ENCODE peak calls at places on chromosomes 5 and 9, in seven cellular contexts. Z is H54, T is A549, C is transverse colon, J is Peyer's patch, I is tibial nerve, B is HepG2. S is an unnamed sample.

GRCh38 chr9:95175523-95175922 is 142.0 kb downstream of the FANCC start:
- DNase-seq in Z (no peak), T (no peak), C (no peak), J (no peak), I (no peak), B (no peak), S (no peak)

GRCh38 chr5:139146809-139147742 is 51.1 kb downstream of the SIL1 start:
- DNase-seq in Z (no peak), T (no peak), C (no peak), J (no peak), I (no peak), B (no peak), S (no peak)

GRCh38 chr5:159262472-159262858 is 625 bp upstream of the UBLCP1 start:
- DNase-seq in Z (no peak), T (peak), C (no peak), J (no peak), I (no peak), B (no peak), S (no peak)

GRCh38 chr5:126335871-126336270 is 87.3 kb upstream of the GRAMD2B start:
- DNase-seq in Z (no peak), T (no peak), C (no peak), J (no peak), I (no peak), B (no peak), S (no peak)

GRCh38 chr9:25261445-25261844 is 416.8 kb downstream of the TUSC1 start:
- DNase-seq in Z (no peak), T (no peak), C (no peak), J (no peak), I (no peak), B (no peak), S (no peak)

GRCh38 chr5:179287631-179288030 is 57.6 kb downstream of the ADAMTS2 start:
- DNase-seq in Z (no peak), T (no peak), C (no peak), J (no peak), I (no peak), B (no peak), S (no peak)

GRCh38 chr9:69452110-69452780 is 127.2 kb downstream of the ENTREP1 start:
- DNase-seq in Z (peak), T (no peak), C (no peak), J (no peak), I (no peak), B (no peak), S (no peak)

GRCh38 chr9:124562328-124562727 is 55.1 kb upstream of the NR5A1 start:
- DNase-seq in Z (no peak), T (no peak), C (no peak), J (no peak), I (no peak), B (peak), S (no peak)

GRCh38 chr9:68530618-68531017 is 10.1 kb downstream of the TMEM252 start:
- DNase-seq in Z (no peak), T (no peak), C (peak), J (no peak), I (no peak), B (peak), S (no peak)

GRCh38 chr9:110626109-110626829 is 42.3 kb upstream of the MUSK start:
- DNase-seq in Z (no peak), T (no peak), C (no peak), J (no peak), I (no peak), B (no peak), S (no peak)

GRCh38 chr5:79774171-79774854 is 84.7 kb downstream of the CMYA5 start:
- DNase-seq in Z (peak), T (peak), C (no peak), J (no peak), I (no peak), B (peak), S (no peak)

GRCh38 chr9:137319976-137320551 is 18.0 kb upstream of the NRARP start:
- DNase-seq in Z (no peak), T (no peak), C (no peak), J (no peak), I (no peak), B (no peak), S (no peak)

GRCh38 chr5:16600949-16601348 is 15.8 kb downstream of the RETREG1 start:
- DNase-seq in Z (no peak), T (no peak), C (no peak), J (no peak), I (no peak), B (no peak), S (no peak)

GRCh38 chr5:112532654-112533314 is 113.7 kb upstream of the EPB41L4A start:
- DNase-seq in Z (no peak), T (no peak), C (no peak), J (no peak), I (no peak), B (no peak), S (no peak)

GRCh38 chr5:173490681-173491080 is 125.8 kb downstream of the BOD1 start:
- DNase-seq in Z (no peak), T (no peak), C (no peak), J (no peak), I (no peak), B (no peak), S (no peak)

GRCh38 chr5:113663879-113664278 is 150.4 kb downstream of the YTHDC2 start:
- DNase-seq in Z (peak), T (peak), C (peak), J (no peak), I (no peak), B (peak), S (no peak)

GRCh38 chr9:38022203-38022602 is 46.8 kb downstream of the SHB start:
- DNase-seq in Z (no peak), T (no peak), C (no peak), J (no peak), I (no peak), B (no peak), S (no peak)

GRCh38 chr5:16140417-16140816 is 39.2 kb downstream of the MARCHF11 start:
- DNase-seq in Z (no peak), T (no peak), C (no peak), J (no peak), I (no peak), B (no peak), S (no peak)

GRCh38 chr9:136910197-136910900 is 24.0 kb downstream of the TRAF2 start:
- DNase-seq in Z (no peak), T (no peak), C (no peak), J (no peak), I (no peak), B (no peak), S (no peak)

GRCh38 chr9:14372437-14373318 is 58.7 kb upstream of the NFIB start:
- DNase-seq in Z (no peak), T (peak), C (no peak), J (no peak), I (no peak), B (peak), S (no peak)

GRCh38 chr5:38540348-38540747 is 16.1 kb downstream of the LIFR start:
- DNase-seq in Z (no peak), T (no peak), C (no peak), J (no peak), I (no peak), B (no peak), S (no peak)

GRCh38 chr5:137315534-137316345 is 183.4 kb downstream of the SPOCK1 start:
- DNase-seq in Z (no peak), T (no peak), C (no peak), J (no peak), I (no peak), B (no peak), S (no peak)
- TF ChIP-seq POLR2A in Z (no peak), T (no peak), C (no peak), J (no peak), I (no peak), B (no peak), S (no peak)

GRCh38 chr5:14250094-14250777 is 107.1 kb downstream of the TRIO start:
- DNase-seq in Z (no peak), T (no peak), C (peak), J (peak), I (peak), B (peak), S (no peak)
- TF ChIP-seq POLR2A in Z (no peak), T (no peak), C (no peak), J (no peak), I (no peak), B (no peak), S (no peak)

GRCh38 chr9:97411789-97412627 is at the start of gene TDRD7:
- DNase-seq in Z (peak), T (peak), C (peak), J (peak), I (peak), B (peak), S (no peak)
- TF ChIP-seq POLR2A in Z (peak), T (no peak), C (peak), J (peak), I (no peak), B (no peak), S (no peak)

GRCh38 chr5:72814864-72815263 is 1.6 kb upstream of the TNPO1 start:
- DNase-seq in Z (no peak), T (no peak), C (no peak), J (no peak), I (no peak), B (no peak), S (no peak)

GRCh38 chr5:72815580-72816296 is 723 bp upstream of the TNPO1 start:
- DNase-seq in Z (no peak), T (peak), C (no peak), J (no peak), I (no peak), B (no peak), S (no peak)

GRCh38 chr5:72817639-72818266 is 1.3 kb downstream of the TNPO1 start:
- DNase-seq in Z (no peak), T (no peak), C (no peak), J (no peak), I (no peak), B (no peak), S (no peak)

GRCh38 chr5:72817076-72817476 is 615 bp downstream of the TNPO1 start:
- DNase-seq in Z (no peak), T (peak), C (peak), J (peak), I (peak), B (peak), S (no peak)

DNA sequence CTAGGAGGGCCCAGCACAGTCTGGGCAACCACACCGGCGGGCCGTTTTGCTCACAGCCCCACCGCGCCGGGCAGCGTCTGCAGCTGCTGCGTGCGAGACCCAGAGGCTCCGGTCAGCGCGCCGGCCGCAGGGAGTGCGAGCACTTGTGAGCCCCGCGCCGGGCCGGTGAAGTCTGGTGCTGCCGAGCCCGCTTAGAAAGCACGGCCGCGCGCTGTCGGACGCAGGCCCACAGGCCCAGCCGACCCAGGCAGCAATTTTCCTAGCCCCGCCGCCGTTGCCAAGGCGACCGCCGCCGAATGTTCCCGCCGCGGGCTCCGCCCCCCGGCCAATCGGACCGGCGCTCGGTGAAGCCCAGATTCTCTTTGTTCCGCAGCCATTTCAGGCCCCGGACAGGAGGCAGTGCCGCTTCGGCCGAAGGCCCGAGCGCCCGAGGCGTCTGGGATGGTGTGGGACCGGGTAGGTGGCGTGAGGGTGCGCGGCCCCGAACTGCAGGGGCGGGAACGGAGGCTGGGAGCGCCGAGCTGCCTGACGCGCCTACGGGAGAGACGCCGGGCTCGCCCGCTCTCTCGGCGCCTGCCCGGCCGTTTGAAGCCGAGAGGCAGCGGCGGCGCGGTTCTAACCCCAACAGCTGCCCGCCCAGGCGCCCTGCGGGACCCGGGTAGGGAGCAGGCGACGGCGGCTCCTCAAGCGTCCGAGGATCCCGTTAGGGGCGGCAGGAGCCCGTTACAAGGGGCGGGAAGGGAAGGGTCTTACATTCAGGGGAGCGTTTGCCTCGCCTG is at the start of gene TNPO1:
- DNase-seq in Z (peak), T (peak), C (peak), J (peak), I (peak), B (peak), S (peak)
- TF ChIP-seq POLR2A in Z (peak), T (peak), C (peak), J (peak), I (peak), B (peak), S (no peak)

GRCh38 chr5:43042176-43042625 is 2.1 kb upstream of the ANXA2R start:
- DNase-seq in Z (no peak), T (peak), C (peak), J (peak), I (peak), B (peak), S (no peak)
- TF ChIP-seq POLR2A in Z (no peak), T (no peak), C (peak), J (no peak), I (no peak), B (peak), S (no peak)

GRCh38 chr9:2159521-2160417 is 144.6 kb downstream of the SMARCA2 start:
- DNase-seq in Z (no peak), T (no peak), C (no peak), J (no peak), I (no peak), B (no peak), S (no peak)
- TF ChIP-seq POLR2A in Z (no peak), T (no peak), C (no peak), J (no peak), I (no peak), B (no peak), S (no peak)

DNA sequence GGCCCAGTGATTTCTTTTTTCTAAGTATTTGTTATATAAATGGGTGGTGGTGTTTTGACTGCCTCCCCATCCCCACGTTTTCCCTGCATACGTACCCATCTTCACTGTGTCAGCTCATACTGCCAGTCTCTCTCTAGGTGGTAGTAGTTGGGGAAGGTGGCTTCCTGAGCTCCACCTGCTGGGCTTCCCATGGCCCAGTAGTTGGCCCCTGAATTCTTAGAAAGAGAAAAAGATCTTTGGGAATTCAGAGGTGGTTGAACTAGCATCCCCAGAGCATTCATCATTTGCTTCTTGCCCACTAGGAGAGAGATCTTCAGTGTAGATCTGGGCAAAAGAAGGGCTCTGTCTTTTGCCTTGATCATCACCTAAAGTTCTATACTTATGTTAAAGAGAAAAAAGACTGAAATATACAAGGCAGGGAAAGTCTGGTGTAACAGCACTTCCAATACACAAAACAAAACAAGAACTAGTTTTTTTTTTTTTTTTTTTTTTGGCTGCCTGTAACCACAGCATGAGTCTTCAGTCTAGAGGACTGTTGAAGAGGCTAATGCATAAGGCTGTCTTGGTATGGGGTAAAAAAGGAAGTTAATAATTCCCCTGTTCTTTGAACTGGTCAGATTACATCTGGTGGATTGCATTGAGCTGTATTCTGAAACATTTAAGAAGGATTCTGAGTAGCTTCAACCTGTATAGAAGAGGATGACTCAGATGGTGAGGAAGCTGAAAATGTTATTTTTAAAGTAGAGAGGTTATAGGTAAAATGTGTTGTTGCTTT is 128.7 kb downstream of the ATG10 start:
- DNase-seq in Z (no peak), T (peak), C (no peak), J (no peak), I (no peak), B (no peak), S (no peak)
- TF ChIP-seq POLR2A in Z (no peak), T (no peak), C (no peak), J (no peak), I (no peak), B (no peak), S (no peak)

DNA sequence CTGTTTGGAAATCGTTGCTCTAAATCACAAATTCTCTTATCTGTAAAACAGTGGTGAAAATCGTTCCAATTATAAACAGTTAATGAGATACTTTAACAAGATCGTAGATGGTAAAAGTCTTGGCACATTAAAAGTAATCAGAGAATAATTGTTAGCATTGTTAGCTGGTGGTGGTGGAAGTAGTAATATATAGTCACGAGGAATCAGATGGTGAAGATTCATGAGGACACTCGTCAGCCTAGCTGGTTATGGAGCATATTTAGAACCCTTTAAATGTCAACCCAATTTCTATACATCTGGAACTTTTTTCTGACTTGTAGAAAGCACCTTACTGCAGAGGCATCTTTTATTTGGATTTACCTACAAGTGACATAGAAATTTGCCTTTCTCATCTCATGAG is 190.8 kb downstream of the TLE1 start:
- DNase-seq in Z (no peak), T (no peak), C (no peak), J (no peak), I (no peak), B (no peak), S (no peak)
- TF ChIP-seq POLR2A in Z (no peak), T (no peak), C (no peak), J (no peak), I (no peak), B (no peak), S (no peak)

S was measured in vagina.